ENCODE peak calls at places on chromosome 3, in four cellular contexts. B is OCI-LY7, C is osteoblast, I is testis. X is an unnamed sample.

GRCh38 chr3:151085227-151085888 is at the start of gene MED12L:
- DNase-seq in B (peak; percentile 90), C (peak; percentile 99), I (peak; percentile 73), X (peak; percentile 68)

GRCh38 chr3:51388286-51389029 is 2.6 kb upstream of the RBM15B start:
- DNase-seq in I (no peak), B (peak; percentile 40), C (peak; percentile 71), X (peak; percentile 18)

GRCh38 chr3:175741951-175742350 is 882.8 kb downstream of the NAALADL2 start:
- DNase-seq in I (no peak), B (no peak), C (peak; percentile 41), X (no peak)

GRCh38 chr3:127412578-127413317 is 124.9 kb upstream of the PRR20G start:
- DNase-seq in B (no peak), C (no peak), I (no peak), X (no peak)

GRCh38 chr3:13332740-13333139 is 87.4 kb downstream of the NUP210 start:
- DNase-seq in I (no peak), B (no peak), C (no peak), X (peak; percentile 76)

GRCh38 chr3:79002465-79003372 is 765.1 kb downstream of the ROBO1 start:
- DNase-seq in C (no peak), B (no peak), I (no peak), X (no peak)

GRCh38 chr3:54954019-54954418 is 26.2 kb upstream of the LRTM1 start:
- DNase-seq in I (no peak), B (no peak), C (peak; percentile 66), X (no peak)

GRCh38 chr3:123383101-123384053 is 65.5 kb downstream of the ADCY5 start:
- DNase-seq in C (no peak), I (peak; percentile 37), B (no peak), X (no peak)

GRCh38 chr3:78665776-78666457 is 1101.9 kb downstream of the ROBO1 start:
- DNase-seq in I (no peak), C (no peak), B (no peak), X (no peak)

GRCh38 chr3:190575441-190576190 is 61.7 kb downstream of the IL1RAP start:
- DNase-seq in B (no peak), I (no peak), C (no peak), X (no peak)

GRCh38 chr3:144036498-144036897 is 64.9 kb downstream of the DIPK2A start:
- DNase-seq in C (no peak), I (no peak), B (no peak), X (no peak)

GRCh38 chr3:55484191-55484644 is 2.9 kb downstream of the WNT5A start:
- DNase-seq in C (no peak), B (no peak), I (peak; percentile 25), X (no peak)

GRCh38 chr3:145898487-145898886 is 262.5 kb downstream of the PLOD2 start:
- DNase-seq in C (no peak), I (no peak), B (no peak), X (no peak)

GRCh38 chr3:124634210-124635168 is 95.8 kb upstream of the UMPS start:
- DNase-seq in C (no peak), I (no peak), B (no peak), X (no peak)

GRCh38 chr3:129576514-129577345 is 29.7 kb downstream of the PLXND1 start:
- DNase-seq in I (peak; percentile 53), B (peak; percentile 98), C (peak; percentile 84), X (peak; percentile 45)

GRCh38 chr3:16377847-16378302 is 112.9 kb downstream of the OXNAD1 start:
- DNase-seq in B (peak; percentile 47), I (no peak), C (no peak), X (no peak)

GRCh38 chr3:43013743-43014155 is 34.6 kb downstream of the GASK1A start:
- DNase-seq in C (no peak), I (no peak), B (no peak), X (no peak)

GRCh38 chr3:43015572-43016512 is 36.7 kb downstream of the GASK1A start:
- DNase-seq in B (no peak), C (no peak), I (no peak), X (no peak)

GRCh38 chr3:43014216-43014615 is 35.1 kb downstream of the GASK1A start:
- DNase-seq in I (no peak), B (no peak), C (no peak), X (no peak)

GRCh38 chr3:43016513-43016865 is 37.4 kb downstream of the GASK1A start:
- DNase-seq in I (no peak), B (no peak), C (no peak), X (no peak)

GRCh38 chr3:43014990-43015389 is 35.9 kb downstream of the GASK1A start:
- DNase-seq in I (no peak), C (no peak), B (no peak), X (no peak)
- H3K9me3 ChIP-seq in I (no peaks in the 10 kb centered on the region), C (no peaks in the 10 kb centered on the region), B (peaks cover 26% of the 10 kb centered on the region), X (no peaks in the 10 kb centered on the region)

GRCh38 chr3:132788299-132788698 is 66.1 kb upstream of the NPHP3 start:
- DNase-seq in I (peak; percentile 70), C (peak; percentile 64), B (no peak), X (no peak)
- H3K27ac ChIP-seq in I (peak overlapping the region; percentile 21), C (peak overlapping the region; percentile 52), B (no peak overlapping the region), X (no peak overlapping the region)

GRCh38 chr3:1375145-1375544 is 282.3 kb downstream of the CNTN6 start:
- DNase-seq in I (no peak), B (no peak), C (no peak), X (no peak)

GRCh38 chr3:1374471-1374870 is 281.6 kb downstream of the CNTN6 start:
- DNase-seq in B (no peak), I (no peak), C (no peak), X (no peak)
- H3K9me3 ChIP-seq in B (no peaks in the 10 kb centered on the region), I (no peaks in the 10 kb centered on the region), C (peaks cover 2% of the 10 kb centered on the region), X (no peaks in the 10 kb centered on the region)

GRCh38 chr3:169637731-169638130 is 25.8 kb downstream of the MECOM start:
- DNase-seq in C (no peak), B (no peak), I (no peak), X (no peak)

GRCh38 chr3:169640467-169641148 is 22.9 kb downstream of the MECOM start:
- DNase-seq in B (no peak), C (no peak), I (no peak), X (no peak)

GRCh38 chr3:169633789-169634188 is 29.7 kb downstream of the MECOM start:
- DNase-seq in B (no peak), C (no peak), I (no peak), X (no peak)

GRCh38 chr3:169634618-169635236 is 28.8 kb downstream of the MECOM start:
- DNase-seq in I (no peak), C (no peak), B (no peak), X (peak; percentile 38)

GRCh38 chr3:169636928-169637327 is 26.6 kb downstream of the MECOM start:
- DNase-seq in B (no peak), C (no peak), I (no peak), X (no peak)
- H3K27ac ChIP-seq in B (no peak overlapping the region), C (no peak overlapping the region), I (no peak overlapping the region), X (no peak overlapping the region)

GRCh38 chr3:177777699-177778098 is 580.4 kb upstream of the TBL1XR1 start:
- DNase-seq in I (peak; percentile 74), C (no peak), B (peak; percentile 58), X (peak; percentile 78)

GRCh38 chr3:177776656-177777055 is 579.4 kb upstream of the TBL1XR1 start:
- DNase-seq in C (no peak), B (no peak), I (no peak), X (no peak)

GRCh38 chr3:177772908-177773557 is 575.8 kb upstream of the TBL1XR1 start:
- DNase-seq in I (no peak), C (no peak), B (peak; percentile 19), X (no peak)

GRCh38 chr3:177770821-177771220 is 573.5 kb upstream of the TBL1XR1 start:
- DNase-seq in C (no peak), B (no peak), I (no peak), X (no peak)

GRCh38 chr3:177771780-177772179 is 574.5 kb upstream of the TBL1XR1 start:
- DNase-seq in B (no peak), I (no peak), C (no peak), X (no peak)
- H3K9me3 ChIP-seq in B (no peaks in the 10 kb centered on the region), I (no peaks in the 10 kb centered on the region), C (peaks cover 2% of the 10 kb centered on the region), X (no peaks in the 10 kb centered on the region)

GRCh38 chr3:188111002-188111584 is 42.9 kb upstream of the LPP start:
- DNase-seq in I (no peak), C (no peak), B (no peak), X (no peak)

GRCh38 chr3:188108703-188109412 is 45.1 kb upstream of the LPP start:
- DNase-seq in B (peak; percentile 59), C (no peak), I (no peak), X (no peak)

DNA sequence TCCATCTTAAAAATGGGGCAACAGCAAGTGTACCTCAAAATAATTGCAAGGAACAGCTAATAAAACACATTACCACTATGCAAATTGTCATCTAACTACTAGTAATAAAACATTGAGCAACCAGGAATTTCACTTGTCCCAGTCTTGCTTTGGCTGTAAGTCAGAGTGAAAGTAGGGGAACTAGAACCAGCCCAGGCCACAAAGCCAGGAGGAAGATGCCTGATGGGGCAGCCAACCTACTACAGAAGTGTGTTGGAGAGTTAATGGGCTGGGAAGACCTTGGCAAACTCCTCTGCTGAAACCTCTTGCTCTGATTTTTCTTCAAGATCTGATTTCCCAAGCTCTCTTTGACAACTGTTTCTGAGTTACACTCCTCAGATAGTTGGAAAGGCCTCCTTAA is 40.2 kb upstream of the LPP start:
- DNase-seq in B (no peak), I (no peak), C (no peak), X (no peak)
- H3K27ac ChIP-seq in B (no peak overlapping the region), I (no peak overlapping the region), C (no peak overlapping the region), X (no peak overlapping the region)

GRCh38 chr3:58800940-58801339 is 134.4 kb upstream of the FAM3D start:
- DNase-seq in B (no peak), C (no peak), I (no peak), X (no peak)
- H3K9me3 ChIP-seq in B (no peaks in the 10 kb centered on the region), C (no peaks in the 10 kb centered on the region), I (no peaks in the 10 kb centered on the region), X (no peaks in the 10 kb centered on the region)

DNA sequence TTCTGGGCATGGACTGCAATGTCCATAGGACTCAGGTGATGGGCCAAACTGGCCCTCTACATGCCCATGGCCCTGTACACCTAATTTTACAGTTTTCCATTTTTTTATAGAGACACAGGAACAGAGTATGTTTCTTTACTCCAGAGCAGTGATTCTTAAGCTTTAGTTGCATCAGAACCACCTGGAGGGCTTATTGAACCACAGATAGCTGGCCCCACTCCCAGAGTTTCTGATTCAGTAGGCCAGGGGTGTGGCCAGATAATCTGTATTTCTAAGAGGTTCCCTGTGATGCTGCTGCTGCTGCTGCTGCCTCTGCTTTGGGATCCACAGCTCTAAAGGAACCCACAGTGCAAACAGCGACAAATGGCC is 5.1 kb downstream of the RBP1 start:
- DNase-seq in I (no peak), C (peak; percentile 86), B (no peak), X (peak; percentile 76)
- H3K27ac ChIP-seq in I (peak overlapping the region; percentile 48), C (no peak overlapping the region), B (no peak overlapping the region), X (peak overlapping the region; percentile 76)

X was measured in body of pancreas.